ENCODE peak calls at places on chromosomes 3 and 15, in six cellular contexts. F is H9, E is IMR-90, M is neuronal stem cell, W is trophoblast cell, C is mesenchymal stem cell. G is an unnamed sample.
A peak's percentile ranks its signal among the peaks of the same experiment; 100 is the strongest.

GRCh38 chr15:68383161-68384074 is 48.5 kb downstream of the ITGA11 start:
- DNase-seq in M (peak; percentile 23), C (peak; percentile 63), F (peak; percentile 27), W (peak; percentile 37), E (peak; percentile 31), G (peak; percentile 55)

GRCh38 chr15:66378814-66379430 is 7.8 kb upstream of the MAP2K1 start:
- DNase-seq in E (no peak), M (no peak), F (no peak), W (no peak), C (no peak), G (no peak)

GRCh38 chr3:38133557-38134405 is 3.1 kb downstream of the ACAA1 start:
- DNase-seq in F (no peak), C (no peak), E (no peak), M (no peak), W (no peak), G (no peak)

GRCh38 chr3:130081371-130081881 is at the start of gene ALG1L2:
- DNase-seq in M (no peak), C (no peak), W (no peak), E (no peak), F (no peak), G (no peak)

GRCh38 chr3:114178770-114179368 is at the start of gene DRD3:
- DNase-seq in F (peak; percentile 62), M (peak; percentile 73), C (peak; percentile 51), W (no peak), E (peak; percentile 44), G (peak; percentile 63)

GRCh38 chr15:69593981-69594966 is 141.7 kb downstream of the RPLP1 start:
- DNase-seq in M (no peak), F (peak; percentile 26), E (peak; percentile 38), C (no peak), W (no peak), G (no peak)

GRCh38 chr3:12508316-12508715 is 24.0 kb downstream of the TSEN2 start:
- DNase-seq in W (peak; percentile 21), C (peak; percentile 97), E (peak; percentile 100), F (no peak), M (no peak), G (no peak)

GRCh38 chr3:42036483-42036823 is 54.7 kb upstream of the TRAK1 start:
- DNase-seq in C (peak; percentile 98), E (peak; percentile 97), F (no peak), M (no peak), W (peak; percentile 75), G (no peak)

GRCh38 chr3:68378631-68379030 is 553.7 kb downstream of the TAFA4 start:
- DNase-seq in W (no peak), F (no peak), C (no peak), E (no peak), M (no peak), G (no peak)

GRCh38 chr3:7144696-7145308 is 283.9 kb downstream of the GRM7 start:
- DNase-seq in F (peak; percentile 63), W (no peak), C (no peak), M (peak; percentile 30), E (no peak), G (peak; percentile 21)

GRCh38 chr15:57440799-57441198 is 64.5 kb downstream of the CGNL1 start:
- DNase-seq in W (peak; percentile 51), F (no peak), E (peak; percentile 84), M (no peak), C (peak; percentile 87), G (no peak)

GRCh38 chr3:69231929-69232437 is 109.6 kb upstream of the LMOD3 start:
- DNase-seq in M (no peak), F (no peak), W (peak; percentile 83), C (peak; percentile 74), E (no peak), G (no peak)

GRCh38 chr3:41881233-41881821 is 80.6 kb downstream of the ULK4 start:
- DNase-seq in M (peak; percentile 18), W (no peak), C (peak; percentile 47), E (peak; percentile 48), F (no peak), G (no peak)

GRCh38 chr3:77825045-77825827 is 785.3 kb downstream of the ROBO2 start:
- DNase-seq in C (peak; percentile 92), M (no peak), E (peak; percentile 50), W (peak; percentile 22), F (no peak), G (no peak)

GRCh38 chr15:80182611-80183210 is 29.9 kb downstream of the FAH start:
- DNase-seq in C (peak; percentile 32), F (no peak), E (peak; percentile 89), W (no peak), M (no peak), G (no peak)

GRCh38 chr3:94887056-94887455 is 824.2 kb downstream of the NSUN3 start:
- DNase-seq in C (no peak), W (no peak), F (no peak), M (no peak), E (no peak), G (no peak)

GRCh38 chr15:79897380-79897678 is 515 bp upstream of the MTHFS start:
- DNase-seq in C (no peak), F (no peak), M (no peak), E (no peak), W (no peak), G (no peak)

GRCh38 chr15:89395461-89395875 is 60.8 kb upstream of the POLG start:
- DNase-seq in E (no peak), C (no peak), W (no peak), M (no peak), F (no peak), G (no peak)

GRCh38 chr3:42688487-42689420 is 3.4 kb downstream of the KLHL40 start:
- DNase-seq in F (no peak), E (no peak), M (no peak), W (no peak), C (no peak), G (no peak)

GRCh38 chr15:28992996-28993719 is 107.4 kb downstream of the APBA2 start:
- DNase-seq in F (no peak), M (no peak), E (no peak), C (no peak), W (no peak), G (no peak)

GRCh38 chr3:191065183-191065805 is 133.7 kb upstream of the OSTN start:
- DNase-seq in W (no peak), F (no peak), C (peak; percentile 23), M (no peak), E (peak; percentile 80), G (no peak)

GRCh38 chr15:41557673-41558399 is 1.2 kb upstream of the TYRO3 start:
- DNase-seq in F (peak; percentile 89), W (peak; percentile 56), E (peak; percentile 67), C (peak; percentile 92), M (peak; percentile 80), G (peak; percentile 84)

GRCh38 chr3:15359677-15360397 is 27.5 kb upstream of the SH3BP5 start:
- DNase-seq in C (no peak), W (no peak), F (no peak), M (no peak), E (no peak), G (no peak)

DNA sequence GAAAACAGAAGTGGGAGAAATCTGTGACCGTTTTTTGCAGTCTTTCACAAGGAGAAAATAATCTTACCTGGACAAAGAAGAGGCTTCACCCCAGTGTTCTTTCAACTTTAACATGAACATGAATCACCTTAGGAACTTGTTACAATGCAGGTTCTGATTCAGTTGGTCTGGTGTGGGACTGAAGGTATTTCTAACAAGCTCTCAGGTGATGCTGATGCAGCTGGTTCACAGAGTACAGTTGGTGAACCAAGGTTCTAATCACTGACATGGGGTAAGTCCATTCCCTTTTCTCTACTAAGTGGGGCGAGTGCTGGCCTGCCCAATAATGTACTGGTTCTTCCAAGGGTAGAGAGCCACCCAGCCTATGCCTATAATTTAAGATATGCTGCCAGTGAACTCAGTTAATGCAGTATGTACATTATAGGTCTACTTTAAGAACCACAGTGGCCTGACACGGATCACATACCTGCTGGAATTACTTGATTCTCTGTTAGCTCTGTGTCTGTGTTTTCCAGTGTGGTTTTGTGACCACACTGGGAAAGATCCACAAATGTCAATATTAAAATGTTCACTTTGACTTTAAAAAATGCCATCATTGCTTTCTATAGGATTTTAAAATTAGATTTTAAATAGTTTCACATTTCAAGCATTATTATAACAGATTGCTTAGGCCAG is 304.1 kb downstream of the ZNF621 start:
- DNase-seq in E (no peak), C (no peak), W (no peak), M (no peak), F (no peak), G (no peak)
- H3K18ac ChIP-seq in E (no peak overlapping the region), C (no peak overlapping the region), W (no peak overlapping the region), M (no peak overlapping the region), F (no peak overlapping the region), G (no peak overlapping the region)

GRCh38 chr3:45688194-45688881 is 858 bp upstream of the SACM1L start:
- DNase-seq in W (no peak), E (peak; percentile 33), F (peak; percentile 74), C (peak; percentile 62), M (peak; percentile 53), G (no peak)
- H3K18ac ChIP-seq in W (no peak overlapping the region), E (no peak overlapping the region), F (peak overlapping the region; percentile 47), C (no peak overlapping the region), M (peak overlapping the region; percentile 50), G (peak overlapping the region; percentile 68)

DNA sequence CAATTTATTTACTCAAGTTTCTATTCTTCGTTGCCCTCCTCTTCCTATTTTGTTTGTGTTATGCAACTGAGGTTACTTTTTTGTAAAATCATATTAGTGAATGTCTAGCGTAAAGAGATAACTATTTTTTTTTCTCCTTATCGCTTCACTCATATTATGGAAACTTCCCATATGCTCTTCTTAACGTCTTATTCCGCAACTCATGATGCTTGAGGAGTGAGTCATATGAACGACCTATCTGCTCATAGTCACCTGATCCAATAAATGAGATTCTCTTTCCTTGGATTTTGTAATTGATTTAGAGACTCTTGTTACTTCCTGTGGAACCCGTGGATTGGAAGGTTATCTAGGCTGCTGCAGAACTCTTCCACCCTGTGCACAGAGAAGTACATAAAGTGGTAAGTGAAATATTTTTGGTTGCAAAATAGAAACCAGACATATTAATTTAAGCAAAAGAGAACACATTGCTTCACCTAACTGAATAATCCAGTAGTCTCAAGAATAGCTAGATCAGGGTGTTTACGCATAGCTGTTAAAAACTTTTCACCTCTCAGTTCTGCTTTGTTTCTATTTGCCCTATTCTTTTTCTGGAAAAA is 719.3 kb upstream of the SGO1 start:
- DNase-seq in M (no peak), C (no peak), E (no peak), W (peak; percentile 43), F (no peak), G (no peak)
- H3K18ac ChIP-seq in M (no peak overlapping the region), C (no peak overlapping the region), E (no peak overlapping the region), W (no peak overlapping the region), F (no peak overlapping the region), G (no peak overlapping the region)

DNA sequence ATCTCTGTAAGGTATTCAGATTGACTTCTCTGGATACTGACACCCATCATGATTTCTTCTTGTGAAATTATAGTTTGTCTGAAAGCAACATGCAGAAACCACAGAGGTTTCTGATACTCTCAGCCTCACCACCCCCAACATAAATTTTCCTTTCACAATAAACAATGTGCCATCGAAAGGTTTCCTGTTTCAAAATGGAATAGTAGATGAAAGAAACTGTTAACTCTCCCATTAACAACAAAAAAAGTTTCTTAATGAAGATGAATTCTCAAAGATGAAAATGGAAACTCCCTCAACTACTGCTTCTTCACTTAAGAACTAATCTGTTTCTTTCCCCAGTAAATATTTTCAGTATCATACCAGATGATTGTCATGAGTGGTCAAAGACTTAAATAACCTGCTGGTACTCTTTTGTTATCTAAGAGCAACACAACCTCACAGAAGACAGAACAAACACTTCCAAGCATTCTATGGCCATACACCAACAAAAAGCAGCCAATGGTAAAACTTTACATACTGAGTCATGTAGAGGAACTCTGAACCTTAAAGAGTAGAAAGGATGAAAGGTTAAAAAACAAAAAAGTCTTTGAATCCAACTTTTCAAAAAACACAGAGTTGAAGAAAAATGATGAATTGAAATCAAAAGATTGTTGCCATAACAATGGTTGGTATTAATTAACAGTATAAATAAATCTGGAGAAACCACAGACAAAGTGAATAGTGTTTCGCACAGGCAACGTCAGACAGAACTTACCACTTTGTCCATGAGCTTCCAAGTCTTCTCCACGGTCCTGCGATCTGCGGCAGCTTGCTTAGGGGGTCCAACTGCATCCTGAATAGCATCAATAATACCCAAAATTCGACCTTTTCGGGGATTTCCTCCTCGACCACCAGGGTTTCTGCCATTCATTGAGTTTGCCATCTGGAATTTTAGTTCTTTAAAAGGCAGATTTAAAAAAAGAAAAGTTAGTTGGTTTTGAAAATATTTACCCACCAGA is 1.9 kb downstream of the CBLB start:
- DNase-seq in E (peak; percentile 40), W (no peak), F (no peak), C (peak; percentile 35), M (no peak), G (no peak)
- H3K18ac ChIP-seq in E (peak overlapping the region; percentile 22), W (peak overlapping the region; percentile 74), F (no peak overlapping the region), C (no peak overlapping the region), M (no peak overlapping the region), G (no peak overlapping the region)